ENCODE peak calls at places on chromosomes 3 and 15, in five cellular contexts. E is suprapubic skin, C is uterus, R is transverse colon, K is lower leg skin. A is an unnamed sample.
A peak's percentile ranks its signal among the peaks of the same experiment; 100 is the strongest.

GRCh38 chr3:59069838-59070237 is 20.0 kb upstream of the CFAP20DC start:
- DNase-seq in E (no peak), C (no peak), R (no peak), K (no peak), A (no peak)

GRCh38 chr15:101441706-101442105 is 47.8 kb downstream of the PCSK6 start:
- DNase-seq in E (peak; percentile 69), C (no peak), R (no peak), K (peak; percentile 63), A (no peak)

GRCh38 chr3:73623316-73623715 is 1.4 kb downstream of the PDZRN3 start:
- DNase-seq in E (no peak), C (no peak), R (no peak), K (no peak), A (no peak)

GRCh38 chr15:70447927-70448698 is 315.2 kb downstream of the UACA start:
- DNase-seq in E (no peak), C (no peak), R (peak; percentile 30), K (no peak), A (peak; percentile 89)

GRCh38 chr3:133531981-133532380 is 41.5 kb upstream of the CDV3 start:
- DNase-seq in E (no peak), C (no peak), R (no peak), K (peak; percentile 12), A (no peak)

GRCh38 chr15:57784081-57784488 is 77.6 kb downstream of the POLR2M start:
- DNase-seq in E (no peak), C (no peak), R (no peak), K (no peak), A (no peak)

GRCh38 chr3:122893282-122893681 is 98.4 kb downstream of the SLC49A4 start:
- DNase-seq in E (no peak), C (no peak), R (no peak), K (no peak), A (no peak)

GRCh38 chr15:40466426-40467259 is 4.1 kb upstream of the CHST14 start:
- DNase-seq in E (no peak), C (no peak), R (no peak), K (no peak), A (peak; percentile 52)

GRCh38 chr3:16504242-16504641 is 9.3 kb downstream of the RFTN1 start:
- DNase-seq in E (no peak), C (no peak), R (no peak), K (no peak), A (no peak)

GRCh38 chr3:158731938-158732855 is at the start of gene RARRES1:
- DNase-seq in E (peak; percentile 85), C (peak; percentile 79), R (peak; percentile 75), K (peak; percentile 90), A (peak; percentile 92)

GRCh38 chr3:57281710-57282109 is 10.8 kb downstream of the ASB14 start:
- DNase-seq in E (no peak), C (no peak), R (no peak), K (no peak), A (no peak)

GRCh38 chr3:41893977-41894376 is 67.9 kb downstream of the ULK4 start:
- DNase-seq in E (no peak), C (no peak), R (no peak), K (no peak), A (no peak)

GRCh38 chr3:108477511-108478147 is 32.8 kb downstream of the MYH15 start:
- DNase-seq in E (no peak), C (peak; percentile 22), R (peak; percentile 79), K (no peak), A (no peak)

GRCh38 chr3:185823280-185824044 is 1.4 kb downstream of the IGF2BP2 start:
- DNase-seq in E (no peak), C (peak; percentile 22), R (peak; percentile 53), K (peak; percentile 91), A (peak; percentile 82)

GRCh38 chr15:69154684-69155083 is 5.8 kb upstream of the GLCE start:
- DNase-seq in E (no peak), C (no peak), R (no peak), K (no peak), A (no peak)

GRCh38 chr3:105423392-105423791 is 56.7 kb downstream of the ALCAM start:
- DNase-seq in E (no peak), C (no peak), R (no peak), K (no peak), A (no peak)

GRCh38 chr3:30166535-30166934 is 439.9 kb upstream of the TGFBR2 start:
- DNase-seq in E (no peak), C (no peak), R (no peak), K (no peak), A (no peak)

GRCh38 chr3:10085738-10086137 is 22.3 kb downstream of the FANCD2OS start:
- DNase-seq in E (no peak), C (no peak), R (no peak), K (no peak), A (no peak)

GRCh38 chr3:138646527-138646926 is 38.0 kb downstream of the FAIM start:
- DNase-seq in E (no peak), C (no peak), R (no peak), K (no peak), A (no peak)

GRCh38 chr3:94414412-94414811 is 351.6 kb downstream of the NSUN3 start:
- DNase-seq in E (no peak), C (no peak), R (no peak), K (no peak), A (no peak)

GRCh38 chr15:27746556-27746955 is 352.6 kb downstream of the OCA2 start:
- DNase-seq in E (no peak), C (no peak), R (no peak), K (peak; percentile 29), A (no peak)

GRCh38 chr15:77500986-77501385 is 80.3 kb downstream of the HMG20A start:
- DNase-seq in E (no peak), C (no peak), R (no peak), K (no peak), A (no peak)

DNA sequence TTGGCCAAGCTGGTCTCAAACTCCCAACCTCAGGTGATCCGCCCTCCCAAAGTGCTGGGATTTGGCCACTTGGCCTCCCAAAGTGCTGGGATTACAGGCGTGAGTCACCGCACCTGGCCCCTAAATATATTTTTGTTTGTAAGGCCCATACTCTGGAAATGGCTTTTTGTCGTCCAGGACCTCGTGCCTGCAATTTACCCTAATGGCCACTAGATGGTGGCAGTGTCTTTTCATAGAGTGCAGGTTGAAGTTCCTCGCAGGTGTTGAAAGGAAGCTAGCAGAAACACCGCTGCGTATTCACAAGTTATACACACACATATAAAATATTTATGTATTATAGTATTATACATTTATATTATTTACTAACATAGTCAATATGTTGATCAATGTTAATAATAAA is 97.2 kb downstream of the LRTM1 start:
- DNase-seq in E (no peak), C (no peak), R (no peak), K (no peak), A (no peak)
- TF ChIP-seq CTCF in E (peak; percentile 18), C (no peak), R (peak; percentile 54), K (no peak), A (peak; percentile 50)

GRCh38 chr3:5187920-5188418 is 462 bp downstream of the EDEM1 start:
- DNase-seq in E (peak; percentile 84), C (peak; percentile 46), R (peak; percentile 38), K (peak; percentile 89), A (peak; percentile 94)
- TF ChIP-seq POLR2A in E (no peak), C (peak; percentile 2), R (no peak), K (no peak), A (no peak)

GRCh38 chr15:74172751-74173544 is 562 bp upstream of the ISLR start:
- DNase-seq in E (no peak), C (peak; percentile 85), R (peak; percentile 42), K (peak; percentile 93), A (peak; percentile 66)
- TF ChIP-seq CTCF in E (no peak), C (peak; percentile 11), R (no peak), K (no peak), A (no peak)

GRCh38 chr15:44195151-44195740 is at the start of gene FRMD5:
- DNase-seq in E (peak; percentile 84), C (peak; percentile 76), R (peak; percentile 92), K (peak; percentile 94), A (peak; percentile 90)
- TF ChIP-seq POLR2A in E (no peak), C (no peak), R (peak; percentile 43), K (no peak), A (no peak)